ENCODE peak calls at places on chromosomes 4 and X, in ten cellular contexts. P is PC-9, E is HL-60, T is WERI-Rb-1, O is lower lobe of right lung, C is transverse colon, R is body of pancreas, B is IMR-90, W is H9, D is MM.1S. J is an unnamed sample. For H3K27me3, the result is how much of the 10 kb centered on the place peaks cover.

GRCh38 chr4:56654238-56654632 is 26.9 kb downstream of the HOPX start:
- DNase-seq in B (no peak), P (no peak), R (no peak), E (no peak), C (peak), D (no peak), W (no peak), O (no peak), T (no peak), J (no peak)

GRCh38 chr4:106201373-106201772 is 114.6 kb downstream of the TBCK start:
- DNase-seq in R (no peak), E (no peak), W (no peak), D (peak), B (peak), P (no peak), O (no peak), T (no peak), C (no peak), J (no peak)

GRCh38 chr4:79206660-79207059 is 119.2 kb downstream of the NAA11 start:
- DNase-seq in D (no peak), W (no peak), B (no peak), E (no peak), T (no peak), P (no peak), O (no peak), C (no peak), R (no peak), J (no peak)

GRCh38 chr4:120753854-120754253 is 168.7 kb downstream of the PRDM5 start:
- DNase-seq in R (no peak), T (no peak), W (no peak), P (no peak), C (no peak), E (peak), O (no peak), D (no peak), B (no peak), J (no peak)

GRCh38 chr4:68416591-68416990 is 30.7 kb upstream of the TMPRSS11E start:
- DNase-seq in D (no peak), E (no peak), C (no peak), T (no peak), O (no peak), P (no peak), B (peak), R (no peak), W (no peak), J (no peak)

GRCh38 chr4:103162176-103162575 is 36.0 kb downstream of the CENPE start:
- DNase-seq in E (no peak), C (no peak), T (no peak), P (no peak), R (no peak), D (no peak), W (no peak), O (no peak), B (no peak), J (no peak)

GRCh38 chr4:185421366-185422124 is 4.2 kb downstream of the UFSP2 start:
- DNase-seq in C (no peak), B (peak), E (no peak), T (no peak), R (no peak), P (no peak), W (no peak), O (no peak), D (peak), J (peak)

GRCh38 chrX:9195199-9195880 is 161.4 kb upstream of the FAM9B start:
- DNase-seq in W (no peak), C (no peak), O (no peak), T (no peak), P (no peak), E (no peak), B (no peak), D (no peak), R (no peak), J (no peak)

GRCh38 chr4:4855293-4856070 is 4.0 kb upstream of the MSX1 start:
- DNase-seq in W (no peak), C (no peak), D (no peak), R (no peak), P (no peak), B (no peak), O (no peak), T (no peak), E (no peak), J (no peak)

GRCh38 chrX:20988118-20988517 is 386.1 kb upstream of the CNKSR2 start:
- DNase-seq in O (no peak), W (no peak), R (no peak), B (no peak), D (no peak), C (no peak), E (peak), T (no peak), P (no peak), J (no peak)

GRCh38 chrX:109384569-109385174 is 97.2 kb downstream of the GUCY2F start:
- DNase-seq in T (no peak), B (peak), P (no peak), C (no peak), O (no peak), E (no peak), R (no peak), W (no peak), D (peak), J (no peak)

GRCh38 chr4:70183168-70183939 is 12.2 kb upstream of the ODAM start:
- DNase-seq in O (no peak), D (peak), P (peak), C (peak), E (peak), R (peak), T (peak), W (peak), B (peak), J (peak)

GRCh38 chr4:51906167-51906647 is 63.3 kb downstream of the DCUN1D4 start:
- DNase-seq in E (peak), B (peak), T (no peak), O (no peak), W (no peak), P (no peak), D (no peak), R (no peak), C (no peak), J (no peak)

GRCh38 chrX:72105436-72105835 is 26.3 kb downstream of the RTL5 start:
- DNase-seq in C (no peak), B (no peak), W (no peak), D (peak), P (no peak), T (no peak), E (peak), O (no peak), R (no peak), J (no peak)

GRCh38 chrX:50211510-50211909 is 6.9 kb downstream of the CCNB3 start:
- DNase-seq in E (peak), T (peak), B (peak), O (no peak), C (no peak), W (peak), D (no peak), P (no peak), R (no peak), J (no peak)

GRCh38 chrX:152632445-152633097 is 5.1 kb upstream of the GABRQ start:
- DNase-seq in B (peak), T (peak), R (peak), C (peak), D (peak), E (peak), O (no peak), P (peak), W (peak), J (peak)

GRCh38 chr4:80307774-80308465 is 27.6 kb upstream of the CFAP299 start:
- DNase-seq in W (no peak), D (no peak), B (peak), R (no peak), E (no peak), P (peak), C (no peak), T (peak), O (no peak), J (no peak)

GRCh38 chr4:57655342-57655741 is 545.2 kb upstream of the IGFBP7 start:
- DNase-seq in P (no peak), T (no peak), C (no peak), D (no peak), W (no peak), E (no peak), R (no peak), B (no peak), O (no peak), J (no peak)

GRCh38 chr4:183544109-183544508 is 39.3 kb downstream of the ING2 start:
- DNase-seq in P (no peak), E (no peak), D (no peak), R (no peak), C (no peak), B (peak), T (no peak), W (no peak), O (no peak), J (no peak)

GRCh38 chr4:87865960-87866598 is 33.3 kb downstream of the MEPE start:
- DNase-seq in O (no peak), E (no peak), T (no peak), W (peak), B (peak), R (no peak), D (no peak), P (peak), C (no peak), J (no peak)

GRCh38 chr4:72194453-72194852 is 162.7 kb downstream of the NPFFR2 start:
- DNase-seq in T (no peak), B (no peak), P (no peak), C (no peak), W (no peak), E (no peak), R (no peak), D (no peak), O (no peak), J (no peak)

GRCh38 chr4:147526272-147526654 is 45.4 kb downstream of the EDNRA start:
- DNase-seq in W (peak), B (no peak), C (no peak), E (no peak), O (no peak), P (no peak), R (no peak), T (peak), D (no peak), J (no peak)

GRCh38 chr4:184514121-184514988 is 40.0 kb upstream of the IRF2 start:
- DNase-seq in R (peak), O (peak), P (no peak), W (no peak), D (no peak), T (no peak), E (peak), C (peak), B (peak), J (peak)

GRCh38 chr4:2194556-2194955 is 47.4 kb downstream of the HAUS3 start:
- DNase-seq in R (no peak), W (no peak), D (no peak), T (no peak), C (no peak), O (no peak), B (peak), E (no peak), P (no peak), J (no peak)

GRCh38 chr4:105637409-105638258 is 70.9 kb downstream of the INTS12 start:
- DNase-seq in C (peak), D (peak), R (peak), O (peak), W (no peak), P (no peak), T (no peak), B (peak), E (peak), J (no peak)

GRCh38 chr4:128590034-128590740 is 219.3 kb upstream of the JADE1 start:
- DNase-seq in W (no peak), R (peak), P (no peak), C (no peak), B (no peak), E (no peak), O (no peak), D (no peak), T (peak), J (no peak)

GRCh38 chr4:135371137-135371536 is 1169.5 kb upstream of the PABPC4L start:
- DNase-seq in D (peak), P (peak), C (no peak), W (peak), O (no peak), T (peak), B (no peak), R (peak), E (peak), J (no peak)

GRCh38 chr4:26372525-26373172 is 51.8 kb downstream of the RBPJ start:
- DNase-seq in P (peak), D (peak), W (no peak), C (no peak), E (peak), O (no peak), T (no peak), R (peak), B (peak), J (peak)

GRCh38 chrX:10341309-10341708 is 184.5 kb downstream of the CLCN4 start:
- DNase-seq in O (no peak), B (no peak), P (no peak), T (no peak), E (no peak), C (no peak), W (no peak), D (no peak), R (no peak), J (no peak)

GRCh38 chrX:29690061-29690460 is 525.3 kb upstream of the MAGEB2 start:
- DNase-seq in W (no peak), E (no peak), B (peak), R (no peak), T (no peak), P (no peak), C (no peak), O (no peak), D (no peak), J (no peak)

GRCh38 chrX:106484233-106484632 is 127.5 kb upstream of the RADX start:
- DNase-seq in P (no peak), W (no peak), D (peak), R (no peak), T (no peak), E (no peak), B (no peak), C (no peak), O (no peak), J (no peak)

GRCh38 chrX:45191820-45192409 is 8.8 kb downstream of the DIPK2B start:
- DNase-seq in R (no peak), B (no peak), C (no peak), D (no peak), E (no peak), P (no peak), O (no peak), W (no peak), T (no peak), J (no peak)

GRCh38 chr4:104490770-104491395 is 3.8 kb downstream of the CXXC4 start:
- DNase-seq in P (peak), R (peak), E (peak), D (peak), W (peak), C (peak), O (peak), B (peak), T (peak), J (no peak)

GRCh38 chr4:99857302-99857701 is 36.9 kb downstream of the LAMTOR3 start:
- DNase-seq in O (no peak), D (no peak), B (no peak), R (no peak), E (peak), C (no peak), T (no peak), P (no peak), W (no peak), J (no peak)

GRCh38 chr4:111231281-111231680 is 608.4 kb upstream of the PITX2 start:
- DNase-seq in C (no peak), P (no peak), B (no peak), D (no peak), E (no peak), O (no peak), T (no peak), R (no peak), W (no peak), J (no peak)

DNA sequence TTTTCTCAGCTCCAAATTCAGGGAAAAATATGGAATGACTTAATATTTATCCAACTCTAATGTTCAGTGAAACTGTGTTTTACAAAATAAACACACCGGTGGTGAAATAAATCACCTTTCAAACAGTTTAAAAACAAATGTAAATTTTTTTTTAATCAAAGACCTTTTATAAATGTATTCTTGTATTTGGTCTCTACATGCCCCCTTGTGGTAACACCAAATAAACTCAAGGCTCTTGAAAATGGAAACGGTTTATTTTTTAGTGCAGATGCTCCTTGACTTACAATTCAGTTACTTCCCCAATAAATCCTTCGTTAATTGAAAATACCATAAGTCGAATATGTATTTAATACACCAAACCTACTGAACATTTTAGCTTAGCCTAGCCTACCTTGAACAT is 45.9 kb upstream of the ITM2A start:
- DNase-seq in O (no peak), T (no peak), W (no peak), R (no peak), E (peak), B (peak), C (no peak), P (no peak), D (peak), J (no peak)
- TF ChIP-seq CTCF in O (peak), T (no peak), W (peak), R (peak), E (no peak), B (peak), C (peak), P (peak), D (peak), J (no peak)

GRCh38 chr4:6354626-6355025 is 85.0 kb downstream of the WFS1 start:
- DNase-seq in P (no peak), B (no peak), C (no peak), O (no peak), D (no peak), W (no peak), E (no peak), R (no peak), T (no peak), J (no peak)

GRCh38 chr4:6354119-6354518 is 84.5 kb downstream of the WFS1 start:
- DNase-seq in D (no peak), B (no peak), T (peak), E (no peak), C (no peak), R (no peak), W (no peak), P (no peak), O (no peak), J (no peak)

GRCh38 chr4:6357476-6357875 is 87.8 kb downstream of the WFS1 start:
- DNase-seq in O (no peak), R (no peak), T (no peak), P (no peak), W (no peak), C (no peak), E (no peak), B (no peak), D (no peak), J (no peak)

GRCh38 chr4:6355052-6355451 is 85.4 kb downstream of the WFS1 start:
- DNase-seq in B (no peak), E (no peak), C (no peak), O (no peak), T (no peak), D (no peak), W (no peak), P (no peak), R (no peak), J (no peak)

DNA sequence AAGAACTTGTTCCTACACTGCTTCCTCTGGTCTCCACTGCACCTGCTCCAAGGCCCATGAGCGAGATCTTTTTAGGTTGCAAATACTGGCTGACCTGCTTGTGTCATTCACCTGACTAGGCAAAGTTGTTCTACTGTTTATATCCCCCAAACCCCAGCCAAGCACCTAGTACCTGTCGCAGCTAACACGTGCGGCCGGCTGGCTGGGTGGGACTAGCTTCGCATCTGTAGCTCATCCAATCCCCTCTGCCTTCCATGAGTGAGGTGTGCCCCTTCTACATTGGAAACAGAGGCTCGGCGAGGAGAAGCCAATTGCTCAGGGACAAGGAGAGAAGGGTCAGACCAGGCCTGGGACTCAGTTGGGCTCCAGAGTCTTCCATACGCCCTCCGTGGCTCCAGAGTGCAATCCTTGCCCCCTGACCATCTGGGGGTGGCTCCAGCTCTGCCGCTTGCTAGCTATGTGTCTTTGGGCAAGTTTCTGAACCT is 86.5 kb downstream of the WFS1 start:
- DNase-seq in T (no peak), B (no peak), C (no peak), E (no peak), P (no peak), O (no peak), W (no peak), R (no peak), D (no peak), J (no peak)
- H3K27me3 ChIP-seq in T (under half), B (under half), C (under half), E (under half), P (under half), O (under half), W (under half), R (under half), D (half or more), J (under half)

GRCh38 chr4:110165382-110166285 is 32.8 kb downstream of the ELOVL6 start:
- DNase-seq in B (peak), E (no peak), T (no peak), P (no peak), W (no peak), C (peak), R (no peak), D (peak), O (no peak), J (no peak)
- H3K27ac ChIP-seq in B (peak), E (no peak), T (no peak), P (peak), W (no peak), C (peak), R (no peak), D (no peak), O (no peak), J (peak)

DNA sequence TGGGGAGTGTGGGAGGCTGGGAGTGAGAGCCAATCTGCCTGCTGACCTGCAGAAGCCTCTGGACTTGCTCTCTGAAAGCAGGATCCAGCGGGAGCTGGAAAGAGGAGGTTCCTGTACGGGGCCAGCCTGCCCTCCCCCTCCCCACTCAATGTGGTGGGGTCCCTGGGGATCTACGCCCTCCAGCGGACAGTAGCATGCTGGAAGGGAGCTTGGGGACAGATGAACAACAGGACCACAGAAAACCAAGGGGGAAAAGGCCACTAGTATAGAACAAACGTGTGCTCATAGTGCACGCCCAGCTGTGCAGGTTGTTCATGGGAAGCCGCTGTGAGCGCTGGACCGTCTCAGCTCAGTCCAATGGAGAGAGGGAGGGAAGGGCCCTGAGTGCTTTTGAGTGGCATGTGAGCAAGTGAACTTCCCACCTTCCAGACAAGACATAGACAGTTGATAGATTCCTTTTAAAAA is 15.8 kb downstream of the HMX1 start:
- DNase-seq in W (peak), P (no peak), C (no peak), T (peak), B (no peak), D (no peak), R (no peak), O (no peak), E (no peak), J (no peak)
- TF ChIP-seq CTCF in W (peak), P (no peak), C (no peak), T (peak), B (no peak), D (peak), R (no peak), O (no peak), E (no peak), J (no peak)

DNA sequence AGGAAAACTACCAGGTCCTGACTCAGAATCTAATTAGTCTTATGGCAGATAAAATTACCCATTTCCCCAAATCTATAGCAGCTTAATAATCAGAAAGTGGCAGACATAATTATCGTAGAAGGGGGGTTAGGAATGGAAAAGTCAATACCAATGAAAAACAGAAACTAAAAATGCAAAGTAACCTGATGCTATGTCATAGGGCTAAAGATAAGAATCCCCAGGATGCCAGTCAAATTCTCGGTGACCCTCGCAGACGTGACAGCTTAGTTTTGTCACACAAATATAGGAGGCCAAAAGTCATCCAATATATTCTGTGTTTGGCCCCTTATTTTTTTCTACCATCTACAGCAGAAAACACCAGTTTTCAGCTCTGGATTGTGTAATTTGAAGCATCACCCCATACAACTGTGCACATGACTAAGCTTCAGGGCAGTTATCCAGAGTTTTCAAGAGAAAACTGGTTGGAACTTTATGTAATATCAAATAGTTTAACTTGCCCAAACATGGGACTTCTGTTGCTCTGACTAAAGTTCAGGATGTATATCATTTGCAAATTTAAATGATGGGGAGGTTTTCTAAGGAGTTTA is 30.9 kb downstream of the RASSF6 start:
- DNase-seq in T (no peak), E (no peak), D (peak), P (no peak), W (no peak), C (no peak), B (peak), R (no peak), O (no peak), J (peak)
- H3K27me3 ChIP-seq in T (under half), E (under half), D (under half), P (under half), W (under half), C (under half), B (under half), R (under half), O (under half), J (under half)

GRCh38 chrX:2628751-2629315 is 62.3 kb upstream of the CD99 start:
- DNase-seq in P (no peak), B (no peak), R (no peak), D (no peak), O (no peak), C (no peak), T (no peak), E (peak), W (no peak), J (no peak)
- H3K27ac ChIP-seq in P (peak), B (no peak), R (no peak), D (peak), O (peak), C (peak), T (no peak), E (peak), W (no peak), J (no peak)